ENCODE peak calls at places on chromosome 14, in five cellular contexts. K is HAP-1; Y is stimulated activated CD4-positive, alpha-beta T cell treated with anti-CD3 and anti-CD28 coated beads, Interleukin-4, amount 100 ng/mL, for 1 hour; E is GM06990; P is hepatocyte. V is an unnamed sample.

GRCh38 chr14:70871863-70872677 is 35.2 kb upstream of the PCNX1 start:
- DNase-seq in K (peak), Y (no peak), E (peak), P (no peak), V (no peak)

GRCh38 chr14:51609987-51610283 is 41.8 kb upstream of the FRMD6 start:
- DNase-seq in K (no peak), Y (no peak), E (no peak), P (peak), V (no peak)

GRCh38 chr14:70489579-70490175 is 37.7 kb downstream of the ADAM21 start:
- DNase-seq in K (peak), Y (no peak), E (no peak), P (no peak), V (no peak)

GRCh38 chr14:104735830-104736642 is 12.0 kb downstream of the ADSS1 start:
- DNase-seq in K (no peak), Y (no peak), E (no peak), P (peak), V (no peak)

GRCh38 chr14:104687601-104688504 is 1.6 kb upstream of the INF2 start:
- DNase-seq in K (no peak), Y (no peak), E (no peak), P (peak), V (peak)

GRCh38 chr14:54647378-54647777 is 80.5 kb downstream of the SAMD4A start:
- DNase-seq in K (no peak), Y (no peak), E (no peak), P (no peak), V (no peak)

GRCh38 chr14:43938588-43939281 is 568.3 kb downstream of the FSCB start:
- DNase-seq in K (no peak), Y (no peak), E (no peak), P (no peak), V (no peak)

GRCh38 chr14:24308342-24309124 is 756 bp upstream of the CIDEB start:
- DNase-seq in K (no peak), Y (no peak), E (no peak), P (no peak), V (no peak)

GRCh38 chr14:61925043-61925442 is 162.8 kb downstream of the SNAPC1 start:
- DNase-seq in K (no peak), Y (peak), E (no peak), P (no peak), V (peak)

GRCh38 chr14:31229009-31229408 is 21.4 kb upstream of the HECTD1 start:
- DNase-seq in K (no peak), Y (no peak), E (peak), P (no peak), V (no peak)

GRCh38 chr14:55077155-55077554 is 25.7 kb downstream of the MAPK1IP1L start:
- DNase-seq in K (no peak), Y (peak), E (no peak), P (peak), V (peak)

GRCh38 chr14:63922696-63923421 is 70.1 kb downstream of the SYNE2 start:
- DNase-seq in K (no peak), Y (no peak), E (no peak), P (peak), V (peak)

GRCh38 chr14:70665448-70666363 is 24.0 kb downstream of the TTC9 start:
- DNase-seq in K (peak), Y (no peak), E (peak), P (peak), V (peak)

GRCh38 chr14:104897286-104898194 is 27.1 kb upstream of the PLD4 start:
- DNase-seq in K (peak), Y (no peak), E (no peak), P (no peak), V (no peak)

GRCh38 chr14:74765721-74766120 is 2.6 kb downstream of the YLPM1 start:
- DNase-seq in K (no peak), Y (no peak), E (no peak), P (no peak), V (no peak)

GRCh38 chr14:105132921-105133320 is 35.7 kb downstream of the JAG2 start:
- DNase-seq in K (no peak), Y (no peak), E (no peak), P (no peak), V (no peak)

V was measured in HT-29.